ENCODE peak calls at places on chromosomes 11 and 22, in six cellular contexts. N, D, J, H, O and X are unnamed samples.

GRCh38 chr11:120834686-120835225 is 189.1 kb upstream of the TBCEL start:
- DNase-seq in D (no peak), N (no peak), O (no peak), J (no peak), H (no peak), X (no peak)

GRCh38 chr22:26502688-26503561 is 9.3 kb downstream of the TFIP11 start:
- DNase-seq in H (peak; percentile 84), J (no peak), O (peak; percentile 48), D (peak; percentile 75), N (no peak), X (peak; percentile 36)

GRCh38 chr22:44894782-44895181 is 115.0 kb downstream of the PHF21B start:
- DNase-seq in J (no peak), O (no peak), N (no peak), D (peak; percentile 29), H (peak; percentile 45), X (no peak)

GRCh38 chr22:36833073-36833472 is 16.2 kb upstream of the PVALB start:
- DNase-seq in J (no peak), N (no peak), O (no peak), H (no peak), D (no peak), X (no peak)

GRCh38 chr11:130462931-130463330 is 14.5 kb downstream of the ADAMTS15 start:
- DNase-seq in N (no peak), J (no peak), H (no peak), D (no peak), O (no peak), X (no peak)

GRCh38 chr11:104918113-104918824 is 20.0 kb upstream of the CASP12 start:
- DNase-seq in O (no peak), N (peak; percentile 1), D (no peak), J (no peak), H (no peak), X (peak; percentile 34)

GRCh38 chr22:46481386-46481785 is 56.0 kb downstream of the CELSR1 start:
- DNase-seq in H (no peak), O (peak; percentile 2), N (no peak), D (no peak), J (no peak), X (no peak)

GRCh38 chr11:69044111-69045013 is 4.4 kb upstream of the TPCN2 start:
- DNase-seq in H (peak; percentile 77), N (peak; percentile 84), J (no peak), D (peak; percentile 74), O (peak; percentile 77), X (peak; percentile 53)

GRCh38 chr11:84671325-84672019 is 955.7 kb downstream of the DLG2 start:
- DNase-seq in O (peak; percentile 32), D (no peak), J (no peak), N (no peak), H (no peak), X (no peak)

GRCh38 chr11:15519124-15519791 is 404.5 kb downstream of the INSC start:
- DNase-seq in N (no peak), H (no peak), O (no peak), D (no peak), J (no peak), X (no peak)

GRCh38 chr11:131579932-131580387 is 209.5 kb downstream of the NTM start:
- DNase-seq in D (no peak), O (peak; percentile 59), N (peak; percentile 6), H (no peak), J (no peak), X (peak; percentile 2)

GRCh38 chr22:37318255-37319109 is 36.2 kb downstream of the CYTH4 start:
- DNase-seq in J (no peak), N (no peak), O (no peak), D (no peak), H (no peak), X (no peak)

GRCh38 chr11:8253566-8253965 is 10.1 kb downstream of the LMO1 start:
- DNase-seq in O (no peak), H (peak; percentile 18), N (no peak), J (no peak), D (no peak), X (no peak)

GRCh38 chr22:18133452-18133851 is 16.5 kb upstream of the USP18 start:
- DNase-seq in D (no peak), O (no peak), N (no peak), J (no peak), H (no peak), X (no peak)

GRCh38 chr11:11279956-11280689 is 72.9 kb downstream of the CSNK2A3 start:
- DNase-seq in J (no peak), O (peak; percentile 23), N (no peak), D (no peak), H (peak; percentile 44), X (peak; percentile 44)

GRCh38 chr11:17596310-17596669 is 49.2 kb downstream of the OTOG start:
- DNase-seq in D (no peak), O (no peak), J (no peak), N (no peak), H (peak; percentile 45), X (no peak)

GRCh38 chr22:27580311-27580897 is 221.2 kb downstream of the MN1 start:
- DNase-seq in J (no peak), H (peak; percentile 52), D (no peak), O (no peak), N (peak; percentile 7), X (no peak)

GRCh38 chr22:50282361-50283144 is 12.4 kb upstream of the MAPK11 start:
- DNase-seq in N (peak; percentile 93), H (no peak), O (peak; percentile 89), D (no peak), J (no peak), X (peak; percentile 93)

GRCh38 chr11:19627566-19627965 is 85.1 kb upstream of the NAV2 start:
- DNase-seq in O (no peak), J (no peak), D (no peak), N (no peak), H (no peak), X (no peak)

GRCh38 chr22:36430863-36431262 is 43.1 kb upstream of the MYH9 start:
- DNase-seq in O (no peak), D (no peak), J (no peak), N (no peak), H (no peak), X (no peak)

GRCh38 chr22:19174106-19175025 is 4.2 kb downstream of the SLC25A1 start:
- DNase-seq in D (peak; percentile 85), J (no peak), O (peak; percentile 30), H (peak; percentile 90), N (peak; percentile 69), X (peak; percentile 35)

GRCh38 chr11:123316003-123316402 is 114.1 kb upstream of the GRAMD1B start:
- DNase-seq in H (no peak), J (no peak), D (no peak), O (no peak), N (no peak), X (no peak)

GRCh38 chr11:74182635-74183034 is 11.5 kb downstream of the PPME1 start:
- DNase-seq in O (no peak), J (no peak), H (no peak), N (no peak), D (no peak), X (peak; percentile 50)

GRCh38 chr11:78798567-78799170 is 224.0 kb upstream of the NARS2 start:
- DNase-seq in N (peak; percentile 31), D (peak; percentile 85), J (peak; percentile 19), O (peak; percentile 80), H (peak; percentile 82), X (peak; percentile 40)

GRCh38 chr11:10026514-10026913 is 267.5 kb downstream of the SBF2 start:
- DNase-seq in N (no peak), D (no peak), O (no peak), J (no peak), H (no peak), X (no peak)

GRCh38 chr11:102155676-102156075 is 45.4 kb downstream of the YAP1 start:
- DNase-seq in D (no peak), N (no peak), H (no peak), J (no peak), O (no peak), X (peak; percentile 44)

GRCh38 chr11:126115820-126116319 is 53.2 kb upstream of the CDON start:
- DNase-seq in H (peak; percentile 62), N (peak; percentile 43), D (peak; percentile 71), J (peak; percentile 68), O (peak; percentile 90), X (peak; percentile 73)

GRCh38 chr22:31089101-31090100 is 8.3 kb downstream of the SMTN start:
- DNase-seq in O (peak; percentile 61), N (no peak), H (peak; percentile 87), J (no peak), D (peak; percentile 84), X (no peak)

GRCh38 chr11:5703741-5704536 is 14.3 kb downstream of the TRIM22 start:
- DNase-seq in D (no peak), O (no peak), J (no peak), N (no peak), H (no peak), X (no peak)

GRCh38 chr22:48663297-48663696 is 1164.4 kb downstream of the BRD1 start:
- DNase-seq in D (peak; percentile 38), O (no peak), J (no peak), H (no peak), N (no peak), X (no peak)
- TF ChIP-seq CTCF in D (peak; percentile 13), O (peak; percentile 27), J (no peak), H (peak; percentile 11), N (peak; percentile 63), X (peak; percentile 2)

GRCh38 chr22:20425821-20426615 is 11.6 kb downstream of the SCARF2 start:
- DNase-seq in N (no peak), J (no peak), H (peak; percentile 69), D (no peak), O (no peak), X (no peak)
- H3K27me3 ChIP-seq in N (no peaks in the 10 kb centered on the region), J (no peaks in the 10 kb centered on the region), H (peaks cover 25% of the 10 kb centered on the region), D (peaks cover 5% of the 10 kb centered on the region), O (peaks cover 6% of the 10 kb centered on the region), X (peaks cover 9% of the 10 kb centered on the region)

GRCh38 chr11:58577441-58578135 is 1.3 kb upstream of the ZFP91 start:
- DNase-seq in N (no peak), O (peak; percentile 69), J (peak; percentile 29), H (peak; percentile 91), D (peak; percentile 74), X (peak; percentile 88)

GRCh38 chr11:58578635-58579191 is at the start of gene ZFP91:
- DNase-seq in J (peak; percentile 95), H (peak; percentile 97), O (peak; percentile 100), D (peak; percentile 99), N (peak; percentile 94), X (peak; percentile 88)

GRCh38 chr11:58576792-58577440 is 1.3 kb upstream of the LPXN start:
- DNase-seq in N (no peak), O (peak; percentile 36), H (no peak), D (no peak), J (no peak), X (peak; percentile 59)

GRCh38 chr11:58579192-58580129 is 598 bp downstream of the ZFP91 start:
- DNase-seq in H (peak; percentile 97), D (peak; percentile 96), N (peak; percentile 85), J (peak; percentile 78), O (peak; percentile 95), X (peak; percentile 70)

GRCh38 chr11:58578136-58578634 is 678 bp upstream of the ZFP91 start:
- DNase-seq in H (peak; percentile 95), N (peak; percentile 94), D (peak; percentile 98), J (peak; percentile 81), O (peak; percentile 98), X (peak; percentile 97)
- H3K4me3 ChIP-seq in H (peak overlapping the region; percentile 81), N (peak overlapping the region; percentile 78), D (peak overlapping the region; percentile 92), J (peak overlapping the region; percentile 84), O (peak overlapping the region; percentile 50), X (peak overlapping the region; percentile 99)

DNA sequence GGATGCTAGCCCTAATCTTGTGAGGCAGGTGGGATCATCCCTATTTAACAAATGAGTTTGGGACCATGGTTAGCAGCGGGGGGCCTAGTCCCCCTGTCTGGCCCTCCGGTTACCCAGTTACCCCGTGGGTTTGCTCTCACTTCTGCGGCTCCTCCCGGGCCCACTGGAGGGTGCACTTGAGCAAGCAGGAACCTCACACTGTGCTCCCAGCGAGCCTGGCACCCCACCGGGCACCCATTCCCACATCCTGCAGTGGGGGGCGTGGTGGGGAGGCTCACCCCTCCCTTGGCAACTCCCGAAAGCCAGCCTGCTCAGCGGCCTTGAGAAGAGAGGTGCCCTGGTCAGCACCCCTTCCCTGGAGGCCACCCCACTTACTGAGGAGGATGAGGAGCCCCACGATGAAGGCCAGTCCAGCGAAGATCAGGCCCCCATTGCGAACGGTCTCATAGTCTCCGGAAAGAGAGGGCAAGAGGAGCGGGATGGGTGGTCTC is 2.5 kb downstream of the FXYD2 start:
- DNase-seq in N (peak; percentile 31), O (peak; percentile 62), D (peak; percentile 65), J (no peak), H (peak; percentile 84), X (no peak)
- TF ChIP-seq CTCF in N (peak; percentile 75), O (peak; percentile 56), D (peak; percentile 28), J (no peak), H (peak; percentile 70), X (peak; percentile 84)